ENCODE peak calls at places on chromosomes 1 and 21, in seven cellular contexts. X is suprapubic skin, Q is stomach, L is HCT116, F is vagina, O is esophagus muscularis mucosa, A is H1. C is an unnamed sample.

GRCh38 chr1:3881191-3881475 is 18.9 kb downstream of the C1orf174 start:
- DNase-seq in X (no peak), Q (no peak), L (no peak), F (no peak), O (no peak), A (no peak), C (no peak)

GRCh38 chr1:40838045-40838979 is 23.9 kb downstream of the CITED4 start:
- DNase-seq in X (no peak), Q (no peak), L (no peak), F (no peak), O (no peak), A (no peak), C (no peak)

GRCh38 chr1:210438928-210439841 is 110.5 kb downstream of the HHAT start:
- DNase-seq in X (no peak), Q (no peak), L (no peak), F (no peak), O (no peak), A (no peak), C (no peak)

GRCh38 chr1:7317888-7318287 is 453.2 kb upstream of the VAMP3 start:
- DNase-seq in X (no peak), Q (no peak), L (no peak), F (no peak), O (peak), A (no peak), C (peak)

GRCh38 chr1:7679873-7680790 is 91.0 kb upstream of the VAMP3 start:
- DNase-seq in X (no peak), Q (peak), L (no peak), F (no peak), O (no peak), A (no peak), C (no peak)

GRCh38 chr1:64790965-64791487 is 46.2 kb downstream of the RAVER2 start:
- DNase-seq in X (no peak), Q (no peak), L (no peak), F (no peak), O (no peak), A (no peak), C (no peak)

GRCh38 chr1:66182551-66183178 is 351.3 kb upstream of the SGIP1 start:
- DNase-seq in X (no peak), Q (no peak), L (no peak), F (peak), O (no peak), A (no peak), C (no peak)

GRCh38 chr1:183776731-183777130 is 28.2 kb upstream of the RGL1 start:
- DNase-seq in X (no peak), Q (no peak), L (no peak), F (no peak), O (no peak), A (no peak), C (no peak)

GRCh38 chr1:151604291-151604690 is 7.6 kb upstream of the SNX27 start:
- DNase-seq in X (no peak), Q (no peak), L (no peak), F (no peak), O (no peak), A (no peak), C (no peak)

GRCh38 chr1:34784751-34785221 is 3.8 kb downstream of the GJB3 start:
- DNase-seq in X (peak), Q (no peak), L (no peak), F (no peak), O (no peak), A (no peak), C (no peak)

GRCh38 chr1:88892146-88892877 is 945 bp upstream of the GTF2B start:
- DNase-seq in X (no peak), Q (no peak), L (peak), F (no peak), O (no peak), A (no peak), C (no peak)

GRCh38 chr21:28445081-28445830 is 547.4 kb downstream of the LTN1 start:
- DNase-seq in X (no peak), Q (no peak), L (no peak), F (no peak), O (no peak), A (no peak), C (no peak)

GRCh38 chr1:30522031-30523004 is 201.1 kb downstream of the MATN1 start:
- DNase-seq in X (peak), Q (no peak), L (no peak), F (peak), O (no peak), A (no peak), C (no peak)

GRCh38 chr1:181013144-181013543 is 9.5 kb downstream of the STX6 start:
- DNase-seq in X (no peak), Q (no peak), L (no peak), F (no peak), O (no peak), A (no peak), C (no peak)

GRCh38 chr21:21268061-21268471 is 269.9 kb downstream of the NCAM2 start:
- DNase-seq in X (no peak), Q (no peak), L (no peak), F (no peak), O (no peak), A (no peak), C (no peak)

GRCh38 chr1:51214615-51215131 is 21.4 kb upstream of the RNF11 start:
- DNase-seq in X (no peak), Q (no peak), L (no peak), F (no peak), O (no peak), A (no peak), C (no peak)

GRCh38 chr1:233993651-233994050 is 89.2 kb downstream of the SLC35F3 start:
- DNase-seq in X (no peak), Q (no peak), L (peak), F (no peak), O (no peak), A (no peak), C (no peak)

GRCh38 chr1:98749152-98749756 is 87.7 kb downstream of the SNX7 start:
- DNase-seq in X (no peak), Q (no peak), L (no peak), F (no peak), O (no peak), A (no peak), C (no peak)

GRCh38 chr1:107544285-107544684 is 403.4 kb downstream of the NTNG1 start:
- DNase-seq in X (no peak), Q (no peak), L (no peak), F (no peak), O (no peak), A (no peak), C (no peak)

GRCh38 chr21:41866274-41866809 is 12.8 kb downstream of the PRDM15 start:
- DNase-seq in X (no peak), Q (peak), L (no peak), F (no peak), O (no peak), A (no peak), C (no peak)

GRCh38 chr1:25906644-25907300 is 553 bp upstream of the STMN1 start:
- DNase-seq in X (no peak), Q (peak), L (no peak), F (no peak), O (no peak), A (no peak), C (no peak)

GRCh38 chr1:88773540-88774150 is 89.6 kb downstream of the PKN2 start:
- DNase-seq in X (no peak), Q (no peak), L (peak), F (no peak), O (no peak), A (no peak), C (no peak)

GRCh38 chr1:86423873-86424272 is at the start of gene CLCA2:
- DNase-seq in X (no peak), Q (no peak), L (no peak), F (no peak), O (no peak), A (no peak), C (no peak)

GRCh38 chr1:221753828-221754188 is 11.9 kb upstream of the DUSP10 start:
- DNase-seq in X (no peak), Q (no peak), L (no peak), F (no peak), O (no peak), A (no peak), C (no peak)
- TF ChIP-seq CTCF in X (no peak), Q (no peak), L (no peak), F (no peak), O (no peak), A (no peak), C (no peak)

GRCh38 chr21:33562389-33562788 is 19.6 kb downstream of the SON start:
- DNase-seq in X (no peak), Q (no peak), L (no peak), F (no peak), O (no peak), A (no peak), C (no peak)
- TF ChIP-seq POLR2AphosphoS5 in X (no peak), Q (no peak), L (no peak), F (no peak), O (no peak), A (no peak), C (no peak)

GRCh38 chr1:194369060-194369459 is 1182.6 kb upstream of the B3GALT2 start:
- DNase-seq in X (no peak), Q (no peak), L (no peak), F (no peak), O (no peak), A (no peak), C (no peak)
- H3K27ac ChIP-seq in X (no peak), Q (no peak), L (no peak), F (no peak), O (no peak), A (no peak), C (no peak)

GRCh38 chr1:119367332-119368124 is 1.1 kb upstream of the HAO2 start:
- DNase-seq in X (no peak), Q (no peak), L (peak), F (peak), O (no peak), A (no peak), C (no peak)
- TF ChIP-seq CTCF in X (peak), Q (no peak), L (peak), F (no peak), O (peak), A (peak), C (peak)